ENCODE peak calls at places on chromosomes 4 and X, in six cellular contexts. M, H, B, T, O and I are unnamed samples.

GRCh38 chr4:98092833-98093439 is 50.3 kb downstream of the STPG2 start:
- DNase-seq in T (peak; percentile 27), M (peak; percentile 12), O (no peak), B (no peak), H (no peak), I (no peak)

GRCh38 chr4:20297246-20297645 is 45.5 kb downstream of the SLIT2 start:
- DNase-seq in H (no peak), O (no peak), B (no peak), T (no peak), M (peak; percentile 48), I (no peak)

GRCh38 chr4:154010377-154010776 is 221.5 kb upstream of the SFRP2 start:
- DNase-seq in T (no peak), M (no peak), H (no peak), O (no peak), B (no peak), I (no peak)

GRCh38 chr4:22465996-22466395 is 49.9 kb downstream of the ADGRA3 start:
- DNase-seq in T (no peak), H (no peak), M (no peak), B (no peak), O (no peak), I (no peak)

GRCh38 chr4:78650106-78651021 is 98.8 kb downstream of the ANXA3 start:
- DNase-seq in M (peak; percentile 98), H (no peak), T (no peak), B (no peak), O (no peak), I (no peak)

GRCh38 chrX:46255066-46255465 is 290.2 kb downstream of the ZNF674 start:
- DNase-seq in M (no peak), O (no peak), H (no peak), T (no peak), B (no peak), I (no peak)

GRCh38 chrX:136867518-136867917 is 13.0 kb downstream of the RBMX start:
- DNase-seq in O (no peak), T (no peak), H (no peak), B (no peak), M (peak; percentile 76), I (no peak)

GRCh38 chr4:84672177-84672576 is 89.2 kb downstream of the CDS1 start:
- DNase-seq in B (no peak), M (no peak), H (no peak), T (no peak), O (no peak), I (no peak)

GRCh38 chr4:825063-825968 is 613 bp downstream of the CPLX1 start:
- DNase-seq in H (peak; percentile 15), O (peak; percentile 32), B (no peak), T (no peak), M (peak; percentile 7), I (no peak)

GRCh38 chr4:140222175-140222574 is 68.2 kb upstream of the MAML3 start:
- DNase-seq in M (peak; percentile 23), B (no peak), T (no peak), O (no peak), H (no peak), I (no peak)

GRCh38 chr4:61657016-61657415 is 456.9 kb downstream of the ADGRL3 start:
- DNase-seq in M (no peak), H (no peak), O (no peak), B (no peak), T (no peak), I (no peak)

GRCh38 chrX:8189096-8189830 is 18.2 kb upstream of the VCX2 start:
- DNase-seq in T (no peak), B (no peak), H (no peak), M (no peak), O (no peak), I (no peak)

GRCh38 chrX:29948653-29949052 is 266.7 kb upstream of the MAGEB2 start:
- DNase-seq in T (no peak), B (no peak), O (no peak), H (no peak), M (peak; percentile 47), I (no peak)

GRCh38 chr4:179666226-179666625 is 2224.0 kb upstream of the AGA start:
- DNase-seq in O (no peak), H (no peak), M (no peak), T (no peak), B (no peak), I (no peak)

GRCh38 chr4:183411291-183411861 is 33.1 kb upstream of the CDKN2AIP start:
- DNase-seq in T (no peak), O (no peak), B (no peak), H (no peak), M (no peak), I (no peak)

GRCh38 chrX:109782994-109783711 is 50.1 kb upstream of the ACSL4 start:
- DNase-seq in H (no peak), M (peak; percentile 15), O (no peak), T (no peak), B (no peak), I (no peak)

GRCh38 chr4:71296945-71297344 is 41.9 kb upstream of the SLC4A4 start:
- DNase-seq in T (no peak), H (no peak), O (no peak), B (no peak), M (no peak), I (no peak)

GRCh38 chr4:112519689-112520597 is 4.0 kb upstream of the NEUROG2 start:
- DNase-seq in O (no peak), M (no peak), H (no peak), T (no peak), B (no peak), I (no peak)

GRCh38 chr4:109465065-109465464 is 31.4 kb downstream of the SEC24B start:
- DNase-seq in T (no peak), B (no peak), H (no peak), O (no peak), M (no peak), I (no peak)

GRCh38 chr4:13706130-13706529 is 78.6 kb upstream of the BOD1L1 start:
- DNase-seq in M (no peak), B (no peak), O (no peak), T (no peak), H (no peak), I (no peak)

GRCh38 chr4:142549726-142550463 is 296.2 kb downstream of the INPP4B start:
- DNase-seq in M (peak; percentile 91), O (no peak), B (no peak), T (peak; percentile 97), H (no peak), I (no peak)

GRCh38 chr4:498328-498919 is 532 bp downstream of the ZNF721 start:
- DNase-seq in O (no peak), B (no peak), H (no peak), T (no peak), M (peak; percentile 8), I (no peak)

GRCh38 chr4:140726776-140727500 is 29.2 kb downstream of the TBC1D9 start:
- DNase-seq in M (peak; percentile 59), T (no peak), H (no peak), O (no peak), B (no peak), I (no peak)

GRCh38 chr4:33357121-33357520 is 2637.0 kb downstream of the PCDH7 start:
- DNase-seq in B (no peak), M (no peak), H (peak; percentile 24), T (no peak), O (no peak), I (no peak)

GRCh38 chrX:13029341-13029740 is 15.1 kb downstream of the FAM9C start:
- DNase-seq in O (no peak), M (no peak), T (no peak), B (no peak), H (no peak), I (no peak)